ENCODE peak calls at places on chromosomes 4 and X, in six cellular contexts. One of them, this sample, is unnamed.

GRCh38 chr4:181008164-181008563 is 1235.0 kb upstream of the TENM3 start:
- DNase-seq in left ventricle myocardium inferior: no peak
- DNase-seq in CD4-positive, alpha-beta T cell: no peak
- DNase-seq in BJ: no peak
- DNase-seq in GM13976: no peak
- DNase-seq in endodermal cell: no peak
- DNase-seq in this sample: no peak

GRCh38 chr4:148651991-148652390 is 209.8 kb upstream of the NR3C2 start:
- DNase-seq in left ventricle myocardium inferior: no peak
- DNase-seq in CD4-positive, alpha-beta T cell: no peak
- DNase-seq in BJ: no peak
- DNase-seq in GM13976: no peak
- DNase-seq in endodermal cell: no peak
- DNase-seq in this sample: no peak

GRCh38 chrX:130915302-130915701 is 12.3 kb upstream of the ENOX2 start:
- DNase-seq in left ventricle myocardium inferior: no peak
- DNase-seq in CD4-positive, alpha-beta T cell: no peak
- DNase-seq in BJ: no peak
- DNase-seq in GM13976: no peak
- DNase-seq in endodermal cell: no peak
- DNase-seq in this sample: no peak

GRCh38 chr4:24968992-24969391 is 56.1 kb upstream of the CCDC149 start:
- DNase-seq in left ventricle myocardium inferior: no peak
- DNase-seq in CD4-positive, alpha-beta T cell: no peak
- DNase-seq in BJ: no peak
- DNase-seq in GM13976: no peak
- DNase-seq in endodermal cell: peak
- DNase-seq in this sample: no peak

GRCh38 chr4:113673450-113673849 is 88.1 kb downstream of the CAMK2D start:
- DNase-seq in left ventricle myocardium inferior: no peak
- DNase-seq in CD4-positive, alpha-beta T cell: no peak
- DNase-seq in BJ: no peak
- DNase-seq in GM13976: peak
- DNase-seq in endodermal cell: peak
- DNase-seq in this sample: no peak

GRCh38 chr4:140046037-140046436 is 107.9 kb downstream of the MAML3 start:
- DNase-seq in left ventricle myocardium inferior: no peak
- DNase-seq in CD4-positive, alpha-beta T cell: no peak
- DNase-seq in BJ: no peak
- DNase-seq in GM13976: no peak
- DNase-seq in endodermal cell: no peak
- DNase-seq in this sample: no peak

GRCh38 chrX:12912786-12913185 is 6.4 kb downstream of the TLR8 start:
- DNase-seq in left ventricle myocardium inferior: no peak
- DNase-seq in CD4-positive, alpha-beta T cell: no peak
- DNase-seq in BJ: no peak
- DNase-seq in GM13976: no peak
- DNase-seq in endodermal cell: no peak
- DNase-seq in this sample: no peak

GRCh38 chrX:152917969-152918579 is 20.2 kb downstream of the ZNF185 start:
- DNase-seq in left ventricle myocardium inferior: no peak
- DNase-seq in CD4-positive, alpha-beta T cell: no peak
- DNase-seq in BJ: no peak
- DNase-seq in GM13976: no peak
- DNase-seq in endodermal cell: no peak
- DNase-seq in this sample: no peak

GRCh38 chrX:154398668-154399526 is 720 bp downstream of the RPL10 start:
- DNase-seq in left ventricle myocardium inferior: peak
- DNase-seq in CD4-positive, alpha-beta T cell: peak
- DNase-seq in BJ: no peak
- DNase-seq in GM13976: peak
- DNase-seq in endodermal cell: peak
- DNase-seq in this sample: peak

GRCh38 chrX:40209951-40210617 is 112.3 kb upstream of the BCOR start:
- DNase-seq in left ventricle myocardium inferior: no peak
- DNase-seq in CD4-positive, alpha-beta T cell: no peak
- DNase-seq in BJ: no peak
- DNase-seq in GM13976: no peak
- DNase-seq in endodermal cell: no peak
- DNase-seq in this sample: no peak

GRCh38 chrX:101462892-101463291 is 22.4 kb upstream of the ARMCX4 start:
- DNase-seq in left ventricle myocardium inferior: no peak
- DNase-seq in CD4-positive, alpha-beta T cell: no peak
- DNase-seq in BJ: no peak
- DNase-seq in GM13976: peak
- DNase-seq in endodermal cell: no peak
- DNase-seq in this sample: no peak
- TF ChIP-seq CTCF in left ventricle myocardium inferior: no peak
- TF ChIP-seq CTCF in CD4-positive, alpha-beta T cell: no peak
- TF ChIP-seq CTCF in BJ: peak
- TF ChIP-seq CTCF in GM13976: peak
- TF ChIP-seq CTCF in endodermal cell: peak
- TF ChIP-seq CTCF in this sample: peak

DNA sequence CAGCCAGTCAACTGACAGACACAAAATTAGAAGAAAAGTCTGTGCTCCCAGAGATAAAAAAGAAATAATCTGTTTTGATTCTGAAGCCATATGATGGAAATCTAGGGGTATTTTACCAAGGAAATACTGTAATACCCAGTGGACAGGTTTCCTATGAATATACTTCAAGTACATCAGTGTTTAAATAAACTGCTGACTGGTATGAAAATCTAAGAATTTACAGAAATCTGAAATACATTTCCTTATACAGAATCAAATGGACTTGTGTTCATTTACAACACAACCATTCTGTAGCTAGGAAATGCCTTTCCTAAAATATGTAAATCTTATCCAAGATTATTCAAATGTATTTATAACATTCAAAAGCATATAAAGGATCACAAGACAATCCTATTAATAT is 13.4 kb downstream of the YTHDC1 start:
- DNase-seq in left ventricle myocardium inferior: no peak
- DNase-seq in CD4-positive, alpha-beta T cell: no peak
- DNase-seq in BJ: no peak
- DNase-seq in GM13976: no peak
- DNase-seq in endodermal cell: no peak
- DNase-seq in this sample: no peak
- TF ChIP-seq CTCF in left ventricle myocardium inferior: no peak
- TF ChIP-seq CTCF in CD4-positive, alpha-beta T cell: no peak
- TF ChIP-seq CTCF in BJ: no peak
- TF ChIP-seq CTCF in GM13976: no peak
- TF ChIP-seq CTCF in endodermal cell: no peak
- TF ChIP-seq CTCF in this sample: no peak

GRCh38 chrX:140697618-140698017 is 11.9 kb upstream of the LINC00632 start:
- DNase-seq in left ventricle myocardium inferior: no peak
- DNase-seq in CD4-positive, alpha-beta T cell: no peak
- DNase-seq in BJ: no peak
- DNase-seq in GM13976: no peak
- DNase-seq in endodermal cell: no peak
- DNase-seq in this sample: no peak
- TF ChIP-seq CTCF in left ventricle myocardium inferior: no peak
- TF ChIP-seq CTCF in CD4-positive, alpha-beta T cell: no peak
- TF ChIP-seq CTCF in BJ: no peak
- TF ChIP-seq CTCF in GM13976: no peak
- TF ChIP-seq CTCF in endodermal cell: peak
- TF ChIP-seq CTCF in this sample: no peak

DNA sequence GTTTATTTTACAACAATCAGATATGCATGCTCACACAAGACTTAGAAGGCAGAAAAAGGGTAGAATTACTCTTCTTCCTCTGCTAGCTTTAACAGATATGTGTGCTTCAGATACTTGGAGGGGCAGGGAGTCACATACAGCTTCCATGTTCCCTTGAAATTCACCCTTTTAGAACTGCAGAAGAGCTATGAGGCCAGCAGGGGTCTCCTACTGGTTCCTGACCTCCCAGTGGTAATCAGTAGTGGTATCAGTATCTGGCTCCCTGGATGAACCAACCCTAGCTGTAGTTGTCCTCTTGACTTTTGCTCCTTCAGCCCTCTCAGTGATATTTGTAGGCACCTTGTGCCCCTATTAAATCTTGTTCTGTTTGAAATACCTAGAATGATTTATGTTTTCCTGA is 81.5 kb downstream of the RCHY1 start:
- DNase-seq in left ventricle myocardium inferior: no peak
- DNase-seq in CD4-positive, alpha-beta T cell: no peak
- DNase-seq in BJ: no peak
- DNase-seq in GM13976: no peak
- DNase-seq in endodermal cell: peak
- DNase-seq in this sample: no peak
- TF ChIP-seq CTCF in left ventricle myocardium inferior: peak
- TF ChIP-seq CTCF in CD4-positive, alpha-beta T cell: no peak
- TF ChIP-seq CTCF in BJ: peak
- TF ChIP-seq CTCF in GM13976: no peak
- TF ChIP-seq CTCF in endodermal cell: peak
- TF ChIP-seq CTCF in this sample: peak

This sample was measured in GM06990.